ENCODE peak calls at places on chromosome 14, in four cellular contexts. One of them, this sample, is unnamed.

GRCh38 chr14:57982802-57983201 is 116.9 kb upstream of the SLC35F4 start:
- DNase-seq in heart left ventricle: no peak
- DNase-seq in colonic mucosa: no peak
- DNase-seq in A549: no peak
- DNase-seq in this sample: no peak

GRCh38 chr14:65470404-65470880 is 57.9 kb downstream of the FUT8 start:
- DNase-seq in heart left ventricle: no peak
- DNase-seq in colonic mucosa: no peak
- DNase-seq in A549: no peak
- DNase-seq in this sample: no peak

GRCh38 chr14:30528119-30528518 is 30.8 kb upstream of the G2E3 start:
- DNase-seq in heart left ventricle: no peak
- DNase-seq in colonic mucosa: no peak
- DNase-seq in A549: no peak
- DNase-seq in this sample: no peak

GRCh38 chr14:69683971-69684370 is 72.6 kb downstream of the SUSD6 start:
- DNase-seq in heart left ventricle: no peak
- DNase-seq in colonic mucosa: no peak
- DNase-seq in A549: no peak
- DNase-seq in this sample: no peak

GRCh38 chr14:52068741-52069616 is at the start of gene NID2:
- DNase-seq in heart left ventricle: peak; percentile 92
- DNase-seq in colonic mucosa: peak; percentile 86
- DNase-seq in A549: peak; percentile 77
- DNase-seq in this sample: no peak

GRCh38 chr14:71143391-71144290 is 236.4 kb downstream of the PCNX1 start:
- DNase-seq in heart left ventricle: no peak
- DNase-seq in colonic mucosa: no peak
- DNase-seq in A549: peak; percentile 18
- DNase-seq in this sample: no peak

GRCh38 chr14:97033556-97034081 is 236.4 kb downstream of the VRK1 start:
- DNase-seq in heart left ventricle: no peak
- DNase-seq in colonic mucosa: no peak
- DNase-seq in A549: no peak
- DNase-seq in this sample: no peak

GRCh38 chr14:68399971-68400370 is 392.9 kb downstream of the ZFP36L1 start:
- DNase-seq in heart left ventricle: no peak
- DNase-seq in colonic mucosa: no peak
- DNase-seq in A549: no peak
- DNase-seq in this sample: no peak

GRCh38 chr14:83556746-83557460 is 1973.0 kb upstream of the FLRT2 start:
- DNase-seq in heart left ventricle: no peak
- DNase-seq in colonic mucosa: no peak
- DNase-seq in A549: peak; percentile 11
- DNase-seq in this sample: no peak

GRCh38 chr14:104400355-104400754 is 179.2 kb upstream of the C14orf180 start:
- DNase-seq in heart left ventricle: no peak
- DNase-seq in colonic mucosa: peak; percentile 9
- DNase-seq in A549: no peak
- DNase-seq in this sample: no peak

GRCh38 chr14:47422191-47422590 is 253.2 kb downstream of the MDGA2 start:
- DNase-seq in heart left ventricle: no peak
- DNase-seq in colonic mucosa: no peak
- DNase-seq in A549: no peak
- DNase-seq in this sample: no peak

GRCh38 chr14:64298773-64299172 is 4.6 kb upstream of the ESR2 start:
- DNase-seq in heart left ventricle: no peak
- DNase-seq in colonic mucosa: no peak
- DNase-seq in A549: peak; percentile 19
- DNase-seq in this sample: no peak

GRCh38 chr14:91679273-91679672 is 52.6 kb downstream of the CATSPERB start:
- DNase-seq in heart left ventricle: no peak
- DNase-seq in colonic mucosa: no peak
- DNase-seq in A549: no peak
- DNase-seq in this sample: no peak

GRCh38 chr14:51293149-51293925 is 53.3 kb downstream of the TMX1 start:
- DNase-seq in heart left ventricle: peak; percentile 55
- DNase-seq in colonic mucosa: peak; percentile 19
- DNase-seq in A549: no peak
- DNase-seq in this sample: no peak

GRCh38 chr14:104383088-104383805 is 196.3 kb upstream of the C14orf180 start:
- DNase-seq in heart left ventricle: peak; percentile 54
- DNase-seq in colonic mucosa: no peak
- DNase-seq in A549: no peak
- DNase-seq in this sample: no peak

GRCh38 chr14:95432152-95433093 is 84.0 kb downstream of the SYNE3 start:
- DNase-seq in heart left ventricle: peak; percentile 82
- DNase-seq in colonic mucosa: peak; percentile 56
- DNase-seq in A549: peak; percentile 37
- DNase-seq in this sample: no peak

GRCh38 chr14:24310666-24311604 is at the start of gene LTB4R:
- DNase-seq in heart left ventricle: peak; percentile 91
- DNase-seq in colonic mucosa: peak; percentile 76
- DNase-seq in A549: no peak
- DNase-seq in this sample: no peak

GRCh38 chr14:91509083-91509877 is 830 bp downstream of the PPP4R3A start:
- DNase-seq in heart left ventricle: peak; percentile 74
- DNase-seq in colonic mucosa: peak; percentile 47
- DNase-seq in A549: peak; percentile 25
- DNase-seq in this sample: no peak

GRCh38 chr14:37253905-37254304 is 56.2 kb downstream of the MIPOL1 start:
- DNase-seq in heart left ventricle: no peak
- DNase-seq in colonic mucosa: no peak
- DNase-seq in A549: no peak
- DNase-seq in this sample: no peak

GRCh38 chr14:76805245-76805644 is 7.4 kb downstream of the ANGEL1 start:
- DNase-seq in heart left ventricle: no peak
- DNase-seq in colonic mucosa: no peak
- DNase-seq in A549: no peak
- DNase-seq in this sample: no peak

GRCh38 chr14:57709909-57710308 is 156.0 kb downstream of the SLC35F4 start:
- DNase-seq in heart left ventricle: no peak
- DNase-seq in colonic mucosa: no peak
- DNase-seq in A549: no peak
- DNase-seq in this sample: no peak

GRCh38 chr14:90624732-90625444 is 191.3 kb downstream of the TTC7B start:
- DNase-seq in heart left ventricle: no peak
- DNase-seq in colonic mucosa: no peak
- DNase-seq in A549: no peak
- DNase-seq in this sample: no peak

DNA sequence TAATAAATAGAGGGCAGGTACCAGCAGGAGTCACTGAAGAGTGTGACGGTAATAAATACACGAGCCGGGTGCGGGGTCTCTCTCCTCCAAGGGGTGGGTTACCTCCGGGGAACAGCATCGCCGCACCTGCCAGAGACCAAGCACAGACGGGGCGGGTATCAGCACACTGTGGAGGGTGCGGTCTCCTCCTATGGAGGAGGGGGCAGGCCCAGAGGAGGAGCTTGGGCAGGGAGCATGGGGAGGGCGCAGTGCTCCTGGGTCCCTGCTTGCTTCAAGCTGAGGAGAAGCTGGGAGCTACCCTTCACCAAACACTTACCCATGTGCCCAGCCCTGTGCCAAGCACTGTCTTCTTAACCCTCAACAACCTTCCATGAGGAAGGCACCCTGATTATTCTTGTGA is 12.8 kb downstream of the PGF start:
- DNase-seq in heart left ventricle: peak; percentile 63
- DNase-seq in colonic mucosa: no peak
- DNase-seq in A549: no peak
- DNase-seq in this sample: no peak
- H3K4me1 ChIP-seq in heart left ventricle: no peaks in the 10 kb centered on the region
- H3K4me1 ChIP-seq in colonic mucosa: peaks cover 6% of the 10 kb centered on the region
- H3K4me1 ChIP-seq in A549: peaks cover 23% of the 10 kb centered on the region
- H3K4me1 ChIP-seq in this sample: peaks cover 4% of the 10 kb centered on the region

GRCh38 chr14:50027797-50028196 is 88.6 kb downstream of the VCPKMT start:
- DNase-seq in heart left ventricle: no peak
- DNase-seq in colonic mucosa: no peak
- DNase-seq in A549: no peak
- DNase-seq in this sample: no peak
- H3K4me1 ChIP-seq in heart left ventricle: no peaks in the 10 kb centered on the region
- H3K4me1 ChIP-seq in colonic mucosa: no peaks in the 10 kb centered on the region
- H3K4me1 ChIP-seq in A549: peaks cover 19% of the 10 kb centered on the region
- H3K4me1 ChIP-seq in this sample: peaks cover 7% of the 10 kb centered on the region

GRCh38 chr14:99216191-99216590 is 55.8 kb downstream of the BCL11B start:
- DNase-seq in heart left ventricle: no peak
- DNase-seq in colonic mucosa: no peak
- DNase-seq in A549: no peak
- DNase-seq in this sample: no peak
- H3K4me1 ChIP-seq in heart left ventricle: no peaks in the 10 kb centered on the region
- H3K4me1 ChIP-seq in colonic mucosa: no peaks in the 10 kb centered on the region
- H3K4me1 ChIP-seq in A549: no peaks in the 10 kb centered on the region
- H3K4me1 ChIP-seq in this sample: peaks cover 4% of the 10 kb centered on the region

DNA sequence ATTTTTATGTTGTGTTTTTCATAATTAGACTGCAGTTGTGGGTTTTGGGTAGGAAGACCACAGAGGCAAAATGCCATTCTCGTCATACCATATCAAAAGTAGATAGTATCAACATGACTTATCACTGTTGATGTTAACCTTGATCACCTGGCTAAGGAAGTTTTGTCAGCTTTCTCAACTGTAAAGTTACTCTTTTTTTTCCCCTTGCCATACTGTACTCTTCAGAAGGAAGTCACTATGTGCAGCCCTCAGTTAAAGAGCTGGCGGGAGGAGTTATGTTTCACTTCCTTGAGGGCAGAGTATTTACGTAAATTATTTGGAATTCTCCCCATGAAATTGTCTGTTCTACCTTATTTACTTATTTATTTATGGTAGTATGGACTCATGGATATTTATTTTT is 78.7 kb downstream of the PRORP start:
- DNase-seq in heart left ventricle: no peak
- DNase-seq in colonic mucosa: no peak
- DNase-seq in A549: no peak
- DNase-seq in this sample: no peak
- H3K4me1 ChIP-seq in heart left ventricle: no peaks in the 10 kb centered on the region
- H3K4me1 ChIP-seq in colonic mucosa: no peaks in the 10 kb centered on the region
- H3K4me1 ChIP-seq in A549: peaks cover 14% of the 10 kb centered on the region
- H3K4me1 ChIP-seq in this sample: peaks cover 20% of the 10 kb centered on the region

GRCh38 chr14:35335388-35336092 is 43.4 kb downstream of the PSMA6 start:
- DNase-seq in heart left ventricle: peak; percentile 72
- DNase-seq in colonic mucosa: peak; percentile 97
- DNase-seq in A549: peak; percentile 95
- DNase-seq in this sample: no peak
- H3K4me1 ChIP-seq in heart left ventricle: peaks cover 12% of the 10 kb centered on the region
- H3K4me1 ChIP-seq in colonic mucosa: peaks cover 47% of the 10 kb centered on the region
- H3K4me1 ChIP-seq in A549: peaks cover 76% of the 10 kb centered on the region
- H3K4me1 ChIP-seq in this sample: peaks cover 66% of the 10 kb centered on the region

GRCh38 chr14:32450919-32451675 is 122.0 kb downstream of the AKAP6 start:
- DNase-seq in heart left ventricle: no peak
- DNase-seq in colonic mucosa: no peak
- DNase-seq in A549: no peak
- DNase-seq in this sample: no peak
- H3K4me1 ChIP-seq in heart left ventricle: no peaks in the 10 kb centered on the region
- H3K4me1 ChIP-seq in colonic mucosa: no peaks in the 10 kb centered on the region
- H3K4me1 ChIP-seq in A549: no peaks in the 10 kb centered on the region
- H3K4me1 ChIP-seq in this sample: no peaks in the 10 kb centered on the region

GRCh38 chr14:100105357-100106169 is 40.3 kb downstream of the EVL start:
- DNase-seq in heart left ventricle: no peak
- DNase-seq in colonic mucosa: no peak
- DNase-seq in A549: no peak
- DNase-seq in this sample: no peak
- H3K4me1 ChIP-seq in heart left ventricle: no peaks in the 10 kb centered on the region
- H3K4me1 ChIP-seq in colonic mucosa: no peaks in the 10 kb centered on the region
- H3K4me1 ChIP-seq in A549: peaks cover 29% of the 10 kb centered on the region
- H3K4me1 ChIP-seq in this sample: peaks cover 13% of the 10 kb centered on the region

GRCh38 chr14:72545411-72546311 is 348.2 kb downstream of the DPF3 start:
- DNase-seq in heart left ventricle: no peak
- DNase-seq in colonic mucosa: no peak
- DNase-seq in A549: no peak
- DNase-seq in this sample: no peak

GRCh38 chr14:72547999-72548398 is 345.9 kb downstream of the DPF3 start:
- DNase-seq in heart left ventricle: no peak
- DNase-seq in colonic mucosa: no peak
- DNase-seq in A549: peak; percentile 11
- DNase-seq in this sample: no peak

GRCh38 chr14:72543325-72543724 is 350.6 kb downstream of the DPF3 start:
- DNase-seq in heart left ventricle: no peak
- DNase-seq in colonic mucosa: no peak
- DNase-seq in A549: no peak
- DNase-seq in this sample: no peak

GRCh38 chr14:72546359-72547035 is 347.4 kb downstream of the DPF3 start:
- DNase-seq in heart left ventricle: no peak
- DNase-seq in colonic mucosa: no peak
- DNase-seq in A549: no peak
- DNase-seq in this sample: no peak

GRCh38 chr14:72544615-72545387 is 349.1 kb downstream of the DPF3 start:
- DNase-seq in heart left ventricle: no peak
- DNase-seq in colonic mucosa: no peak
- DNase-seq in A549: no peak
- DNase-seq in this sample: no peak
- H3K4me1 ChIP-seq in heart left ventricle: no peaks in the 10 kb centered on the region
- H3K4me1 ChIP-seq in colonic mucosa: no peaks in the 10 kb centered on the region
- H3K4me1 ChIP-seq in A549: no peaks in the 10 kb centered on the region
- H3K4me1 ChIP-seq in this sample: peaks cover 8% of the 10 kb centered on the region